ENCODE peak calls at places on chromosomes 2 and 18, in eight cellular contexts. A is IMR-90; N is stimulated activated CD4-positive, alpha-beta T cell treated with anti-CD3 and anti-CD28 coated beads, Interleukin-4, amount 100 ng/mL, for 48 hours; L is uterus; J is stomach; I is iris pigment epithelial cell; D is fibroblast of mammary gland; T is activated gamma-delta T cell treated with Interleukin-2 at 50 U/mL for 16 hours. P is an unnamed sample.

GRCh38 chr2:74554821-74555531 is 456 bp downstream of the DOK1 start:
- DNase-seq in I (peak; percentile 54), T (peak; percentile 27), L (peak; percentile 43), A (peak; percentile 27), D (peak; percentile 19), J (peak; percentile 66), N (no peak), P (peak; percentile 86)

GRCh38 chr18:68262697-68263293 is 452.1 kb downstream of the TMX3 start:
- DNase-seq in J (no peak), A (peak; percentile 83), L (no peak), T (no peak), N (no peak), D (peak; percentile 78), I (peak; percentile 86), P (no peak)

GRCh38 chr18:67771271-67771670 is 254.8 kb upstream of the DSEL start:
- DNase-seq in T (no peak), D (peak; percentile 60), J (no peak), I (peak; percentile 84), L (no peak), A (peak; percentile 87), N (no peak), P (no peak)

GRCh38 chr2:68514316-68514929 is 47.0 kb downstream of the APLF start:
- DNase-seq in I (no peak), J (no peak), L (no peak), N (no peak), D (no peak), T (no peak), A (no peak), P (no peak)

GRCh38 chr18:60846396-60846795 is 473.8 kb upstream of the MC4R start:
- DNase-seq in A (no peak), I (no peak), J (no peak), L (no peak), D (no peak), N (no peak), T (no peak), P (no peak)

GRCh38 chr2:58992062-58992736 is 751.1 kb upstream of the FANCL start:
- DNase-seq in L (no peak), I (peak; percentile 36), A (no peak), D (peak; percentile 4), N (no peak), T (no peak), J (no peak), P (no peak)

GRCh38 chr18:22169011-22169888 is at the start of gene GATA6:
- DNase-seq in L (peak; percentile 95), J (peak; percentile 95), D (peak; percentile 81), A (peak; percentile 91), T (peak; percentile 58), N (no peak), I (peak; percentile 94), P (peak; percentile 44)

GRCh38 chr18:63051928-63052327 is 267.6 kb downstream of the BCL2 start:
- DNase-seq in D (no peak), T (no peak), I (no peak), N (no peak), A (no peak), L (no peak), J (no peak), P (no peak)

GRCh38 chr2:145190031-145190703 is 670.2 kb upstream of the ZEB2 start:
- DNase-seq in D (peak; percentile 25), J (no peak), N (no peak), T (no peak), A (peak; percentile 19), I (peak; percentile 41), L (no peak), P (no peak)

GRCh38 chr2:10392548-10392947 is 55.6 kb downstream of the ODC1 start:
- DNase-seq in T (no peak), A (no peak), J (no peak), I (no peak), D (no peak), L (no peak), N (no peak), P (no peak)

GRCh38 chr2:67996772-67997527 is 65.9 kb downstream of the C1D start:
- DNase-seq in A (no peak), T (no peak), N (no peak), I (no peak), J (no peak), D (no peak), L (no peak), P (no peak)

GRCh38 chr2:55885129-55885943 is 38.2 kb downstream of the EFEMP1 start:
- DNase-seq in N (no peak), J (no peak), D (peak; percentile 96), I (peak; percentile 97), T (no peak), L (peak; percentile 56), A (peak; percentile 96), P (no peak)

GRCh38 chr2:8827729-8828128 is 9.7 kb downstream of the KIDINS220 start:
- DNase-seq in J (no peak), T (no peak), D (no peak), N (no peak), I (no peak), L (no peak), A (no peak), P (no peak)

GRCh38 chr2:98483257-98483861 is 38.7 kb downstream of the INPP4A start:
- DNase-seq in J (no peak), T (no peak), N (no peak), D (no peak), I (no peak), L (no peak), A (no peak), P (no peak)